ENCODE peak calls at places on chromosome 5, in six cellular contexts. N is epithelial cell of prostate, C is T-cell, S is left ventricle myocardium superior, O is EH, M is left cardiac atrium. F is an unnamed sample.
A peak's percentile ranks its signal among the peaks of the same experiment; 100 is the strongest.

GRCh38 chr5:142356318-142356715 is 31.5 kb upstream of the SPRY4 start:
- DNase-seq in N (no peak), C (no peak), S (no peak), O (peak; percentile 86), M (no peak), F (no peak)

GRCh38 chr5:151020304-151021031 is at the start of gene GPX3:
- DNase-seq in N (no peak), C (peak; percentile 6), S (peak; percentile 96), O (peak; percentile 64), M (peak; percentile 95), F (peak; percentile 44)

GRCh38 chr5:59533730-59534108 is 359.8 kb downstream of the PDE4D start:
- DNase-seq in N (no peak), C (no peak), S (no peak), O (no peak), M (no peak), F (no peak)

GRCh38 chr5:172187118-172188032 is 649 bp downstream of the STK10 start:
- DNase-seq in N (peak; percentile 66), C (peak; percentile 62), S (peak; percentile 78), O (peak; percentile 86), M (peak; percentile 66), F (peak; percentile 93)

GRCh38 chr5:135930029-135930948 is 24.5 kb downstream of the LECT2 start:
- DNase-seq in N (no peak), C (no peak), S (peak; percentile 27), O (no peak), M (no peak), F (no peak)

GRCh38 chr5:139178948-139179347 is 19.2 kb downstream of the SIL1 start:
- DNase-seq in N (no peak), C (no peak), S (no peak), O (peak; percentile 40), M (peak; percentile 40), F (no peak)

GRCh38 chr5:40754381-40755092 is 1.2 kb downstream of the TTC33 start:
- DNase-seq in N (no peak), C (no peak), S (no peak), O (peak; percentile 44), M (no peak), F (peak; percentile 52)

GRCh38 chr5:150412319-150413175 is at the start of gene CD74:
- DNase-seq in N (no peak), C (peak; percentile 94), S (peak; percentile 85), O (peak; percentile 39), M (peak; percentile 84), F (peak; percentile 37)

GRCh38 chr5:149757186-149757950 is 27.3 kb downstream of the PPARGC1B start:
- DNase-seq in N (peak; percentile 50), C (no peak), S (no peak), O (no peak), M (no peak), F (no peak)

GRCh38 chr5:126631920-126632319 is 31.2 kb downstream of the PHAX start:
- DNase-seq in N (no peak), C (no peak), S (no peak), O (no peak), M (no peak), F (no peak)

GRCh38 chr5:165622864-165623536 is 2117.6 kb downstream of the MAT2B start:
- DNase-seq in N (no peak), C (no peak), S (no peak), O (no peak), M (no peak), F (no peak)

GRCh38 chr5:83789376-83789775 is 68.7 kb upstream of the HAPLN1 start:
- DNase-seq in N (no peak), C (no peak), S (no peak), O (no peak), M (no peak), F (no peak)

GRCh38 chr5:96794757-96795156 is 13.0 kb downstream of the ERAP1 start:
- DNase-seq in N (no peak), C (peak; percentile 17), S (no peak), O (no peak), M (no peak), F (no peak)

GRCh38 chr5:142327111-142327842 is 2.5 kb upstream of the SPRY4 start:
- DNase-seq in N (peak; percentile 48), C (no peak), S (no peak), O (peak; percentile 97), M (peak; percentile 26), F (peak; percentile 90)

GRCh38 chr5:106097308-106097707 is 1573.4 kb downstream of the EFNA5 start:
- DNase-seq in N (no peak), C (no peak), S (no peak), O (no peak), M (no peak), F (no peak)

GRCh38 chr5:128773378-128773777 is 191.9 kb upstream of the SLC27A6 start:
- DNase-seq in N (no peak), C (no peak), S (no peak), O (peak; percentile 9), M (no peak), F (no peak)

GRCh38 chr5:77892061-77893010 is 116.2 kb upstream of the TBCA start:
- DNase-seq in N (no peak), C (no peak), S (no peak), O (no peak), M (no peak), F (no peak)

GRCh38 chr5:146622391-146622790 is 106.4 kb upstream of the GPR151 start:
- DNase-seq in N (no peak), C (no peak), S (no peak), O (peak; percentile 1), M (no peak), F (peak; percentile 25)

GRCh38 chr5:141559481-141559880 is 59.3 kb downstream of the DIAPH1 start:
- DNase-seq in N (peak; percentile 90), C (no peak), S (no peak), O (peak; percentile 76), M (no peak), F (peak; percentile 56)

GRCh38 chr5:89277791-89278190 is 394.8 kb upstream of the MEF2C start:
- DNase-seq in N (peak; percentile 50), C (no peak), S (no peak), O (no peak), M (no peak), F (peak; percentile 78)

GRCh38 chr5:139795074-139796001 is at the start of gene PSD2:
- DNase-seq in N (no peak), C (no peak), S (peak; percentile 59), O (peak; percentile 15), M (no peak), F (peak; percentile 15)

GRCh38 chr5:131270809-131271208 is 7.0 kb downstream of the CDC42SE2 start:
- DNase-seq in N (no peak), C (no peak), S (no peak), O (peak; percentile 77), M (no peak), F (peak; percentile 88)

GRCh38 chr5:116660929-116661328 is 86.3 kb upstream of the SEMA6A start:
- DNase-seq in N (no peak), C (no peak), S (no peak), O (no peak), M (no peak), F (no peak)

GRCh38 chr5:960551-960950 is 48.1 kb upstream of the NKD2 start:
- DNase-seq in N (no peak), C (no peak), S (no peak), O (no peak), M (no peak), F (no peak)

GRCh38 chr5:133962801-133963476 is 5.5 kb downstream of the C5orf15 start:
- DNase-seq in N (no peak), C (no peak), S (no peak), O (peak; percentile 80), M (no peak), F (peak; percentile 58)